ENCODE peak calls at places on chromosomes 1 and 21, in five cellular contexts. One of them, this sample, is unnamed.

GRCh38 chr21:40800126-40800525 is 46.8 kb downstream of the DSCAM start:
- DNase-seq in MM.1S: no peak
- DNase-seq in hepatocyte: no peak
- DNase-seq in neural progenitor cell: no peak
- DNase-seq in HCT116: no peak
- DNase-seq in this sample: no peak

GRCh38 chr1:53645690-53646078 is 93.3 kb downstream of the GLIS1 start:
- DNase-seq in MM.1S: no peak
- DNase-seq in hepatocyte: no peak
- DNase-seq in neural progenitor cell: no peak
- DNase-seq in HCT116: no peak
- DNase-seq in this sample: no peak

GRCh38 chr1:190147616-190148015 is 330.0 kb downstream of the BRINP3 start:
- DNase-seq in MM.1S: no peak
- DNase-seq in hepatocyte: no peak
- DNase-seq in neural progenitor cell: no peak
- DNase-seq in HCT116: no peak
- DNase-seq in this sample: no peak

GRCh38 chr1:45772971-45773370 is 22.5 kb upstream of the IPP start:
- DNase-seq in MM.1S: no peak
- DNase-seq in hepatocyte: no peak
- DNase-seq in neural progenitor cell: no peak
- DNase-seq in HCT116: no peak
- DNase-seq in this sample: no peak

GRCh38 chr1:182095946-182096345 is 34.4 kb upstream of the ZNF648 start:
- DNase-seq in MM.1S: no peak
- DNase-seq in hepatocyte: no peak
- DNase-seq in neural progenitor cell: no peak
- DNase-seq in HCT116: no peak
- DNase-seq in this sample: no peak

GRCh38 chr1:175793617-175794016 is 50.2 kb upstream of the TNR start:
- DNase-seq in MM.1S: no peak
- DNase-seq in hepatocyte: no peak
- DNase-seq in neural progenitor cell: no peak
- DNase-seq in HCT116: no peak
- DNase-seq in this sample: no peak

GRCh38 chr1:228420968-228421826 is 4.5 kb upstream of the TRIM17 start:
- DNase-seq in MM.1S: no peak
- DNase-seq in hepatocyte: no peak
- DNase-seq in neural progenitor cell: no peak
- DNase-seq in HCT116: no peak
- DNase-seq in this sample: no peak

GRCh38 chr1:12433323-12434053 is 184.5 kb downstream of the DHRS3 start:
- DNase-seq in MM.1S: no peak
- DNase-seq in hepatocyte: peak
- DNase-seq in neural progenitor cell: peak
- DNase-seq in HCT116: peak
- DNase-seq in this sample: no peak

GRCh38 chr1:241551759-241552638 is 19.8 kb downstream of the KMO start:
- DNase-seq in MM.1S: no peak
- DNase-seq in hepatocyte: no peak
- DNase-seq in neural progenitor cell: no peak
- DNase-seq in HCT116: no peak
- DNase-seq in this sample: no peak

GRCh38 chr1:184610872-184611614 is 143.6 kb downstream of the EDEM3 start:
- DNase-seq in MM.1S: no peak
- DNase-seq in hepatocyte: no peak
- DNase-seq in neural progenitor cell: peak
- DNase-seq in HCT116: no peak
- DNase-seq in this sample: no peak

GRCh38 chr1:69524010-69524409 is 43.7 kb upstream of the LRRC7 start:
- DNase-seq in MM.1S: no peak
- DNase-seq in hepatocyte: no peak
- DNase-seq in neural progenitor cell: no peak
- DNase-seq in HCT116: no peak
- DNase-seq in this sample: peak

GRCh38 chr1:25550155-25550506 is 6.7 kb downstream of the LDLRAP1 start:
- DNase-seq in MM.1S: no peak
- DNase-seq in hepatocyte: peak
- DNase-seq in neural progenitor cell: no peak
- DNase-seq in HCT116: no peak
- DNase-seq in this sample: peak

GRCh38 chr1:22971161-22972062 is 1.3 kb downstream of the LACTBL1 start:
- DNase-seq in MM.1S: no peak
- DNase-seq in hepatocyte: peak
- DNase-seq in neural progenitor cell: no peak
- DNase-seq in HCT116: no peak
- DNase-seq in this sample: peak

GRCh38 chr1:53043271-53043670 is 18.7 kb upstream of the PODN start:
- DNase-seq in MM.1S: no peak
- DNase-seq in hepatocyte: no peak
- DNase-seq in neural progenitor cell: no peak
- DNase-seq in HCT116: no peak
- DNase-seq in this sample: peak

GRCh38 chr1:68558321-68559026 is 61.6 kb upstream of the DEPDC1 start:
- DNase-seq in MM.1S: no peak
- DNase-seq in hepatocyte: no peak
- DNase-seq in neural progenitor cell: no peak
- DNase-seq in HCT116: no peak
- DNase-seq in this sample: no peak

GRCh38 chr1:160978510-160978927 is 23.9 kb upstream of the ITLN2 start:
- DNase-seq in MM.1S: no peak
- DNase-seq in hepatocyte: no peak
- DNase-seq in neural progenitor cell: no peak
- DNase-seq in HCT116: no peak
- DNase-seq in this sample: no peak

GRCh38 chr1:64645742-64646141 is 99.1 kb upstream of the RAVER2 start:
- DNase-seq in MM.1S: no peak
- DNase-seq in hepatocyte: no peak
- DNase-seq in neural progenitor cell: no peak
- DNase-seq in HCT116: no peak
- DNase-seq in this sample: no peak

GRCh38 chr1:72062584-72062983 is 219.8 kb downstream of the NEGR1 start:
- DNase-seq in MM.1S: no peak
- DNase-seq in hepatocyte: no peak
- DNase-seq in neural progenitor cell: no peak
- DNase-seq in HCT116: no peak
- DNase-seq in this sample: peak

GRCh38 chr1:121483961-121484424 is 299.2 kb downstream of the SRGAP2C start:
- DNase-seq in MM.1S: no peak
- DNase-seq in hepatocyte: peak
- DNase-seq in neural progenitor cell: no peak
- DNase-seq in HCT116: no peak
- DNase-seq in this sample: peak

GRCh38 chr21:42833439-42833815 is 45.9 kb downstream of the WDR4 start:
- DNase-seq in MM.1S: peak
- DNase-seq in hepatocyte: peak
- DNase-seq in neural progenitor cell: peak
- DNase-seq in HCT116: peak
- DNase-seq in this sample: no peak

GRCh38 chr1:107766533-107766932 is 198.4 kb downstream of the VAV3 start:
- DNase-seq in MM.1S: no peak
- DNase-seq in hepatocyte: no peak
- DNase-seq in neural progenitor cell: no peak
- DNase-seq in HCT116: no peak
- DNase-seq in this sample: no peak

GRCh38 chr1:175317795-175318194 is 125.2 kb upstream of the KIAA0040 start:
- DNase-seq in MM.1S: no peak
- DNase-seq in hepatocyte: no peak
- DNase-seq in neural progenitor cell: no peak
- DNase-seq in HCT116: no peak
- DNase-seq in this sample: no peak

GRCh38 chr1:56643661-56644060 is 1.5 kb upstream of the PRKAA2 start:
- DNase-seq in MM.1S: no peak
- DNase-seq in hepatocyte: no peak
- DNase-seq in neural progenitor cell: no peak
- DNase-seq in HCT116: no peak
- DNase-seq in this sample: no peak

GRCh38 chr1:230387876-230388275 is 38.3 kb downstream of the PGBD5 start:
- DNase-seq in MM.1S: no peak
- DNase-seq in hepatocyte: no peak
- DNase-seq in neural progenitor cell: no peak
- DNase-seq in HCT116: no peak
- DNase-seq in this sample: no peak
- TF ChIP-seq EZH2phosphoT487 in MM.1S: no peak
- TF ChIP-seq EZH2phosphoT487 in hepatocyte: no peak
- TF ChIP-seq EZH2phosphoT487 in neural progenitor cell: no peak
- TF ChIP-seq EZH2phosphoT487 in HCT116: no peak
- TF ChIP-seq EZH2phosphoT487 in this sample: no peak

DNA sequence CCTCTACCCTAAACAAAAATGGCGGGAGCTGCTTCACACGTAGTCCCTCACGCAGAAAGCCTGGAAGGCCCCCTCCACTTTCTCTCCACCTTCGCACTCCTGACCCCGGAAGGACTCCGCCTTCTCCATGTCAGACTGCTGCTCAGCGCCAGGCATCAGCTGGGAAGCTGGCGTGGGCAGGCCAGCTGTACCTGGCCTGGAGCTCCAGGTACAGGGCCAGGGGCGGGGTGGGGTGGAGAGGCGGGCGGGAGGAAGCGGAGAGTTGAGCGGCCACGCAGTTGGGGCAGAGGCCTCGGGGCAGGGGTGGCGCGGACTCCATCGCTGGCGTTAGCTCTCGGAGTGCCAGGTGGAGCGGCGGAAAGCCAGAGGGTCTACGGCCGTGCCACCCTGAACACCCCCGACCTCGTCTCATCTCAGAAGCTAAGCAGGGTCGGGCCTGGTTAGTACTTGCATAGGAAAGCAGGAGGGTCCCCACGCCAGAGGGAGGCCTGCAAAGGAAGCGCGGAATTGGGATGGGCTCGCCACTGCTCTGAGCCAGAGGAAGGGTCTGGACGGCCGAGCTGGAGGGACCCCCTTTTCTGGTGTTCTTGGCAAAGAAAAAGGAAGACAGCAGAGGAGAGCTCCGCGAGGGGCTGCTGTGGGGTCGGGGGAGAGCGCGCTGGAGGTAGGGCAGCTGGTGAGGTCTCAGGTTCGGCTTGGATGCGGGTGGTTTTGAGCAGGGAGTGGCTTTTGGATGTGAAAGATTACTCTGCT is at the start of gene MIGA1:
- DNase-seq in MM.1S: peak
- DNase-seq in hepatocyte: peak
- DNase-seq in neural progenitor cell: peak
- DNase-seq in HCT116: peak
- DNase-seq in this sample: peak
- H3K4me2 ChIP-seq in MM.1S: peak
- H3K4me2 ChIP-seq in hepatocyte: peak
- H3K4me2 ChIP-seq in neural progenitor cell: peak
- H3K4me2 ChIP-seq in HCT116: peak
- H3K4me2 ChIP-seq in this sample: peak

DNA sequence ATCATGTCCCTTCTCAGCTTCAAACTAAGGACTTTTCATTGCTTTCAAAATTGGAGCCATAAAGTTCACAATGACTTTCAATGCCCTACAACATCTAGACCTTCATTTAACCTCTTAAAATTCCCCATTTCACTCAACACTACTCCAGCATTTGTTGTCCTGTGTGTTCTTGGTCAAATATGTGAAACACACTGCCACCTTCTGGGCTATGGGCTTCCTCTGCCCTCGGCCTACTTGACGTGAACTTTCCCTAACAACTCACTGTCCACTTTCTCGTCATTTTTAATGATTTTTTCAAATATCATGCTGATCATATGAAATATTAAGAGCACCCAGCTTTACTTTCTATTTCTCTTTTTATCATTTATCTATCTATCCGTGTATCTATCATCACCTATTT is 2018.4 kb downstream of the NCAM2 start:
- DNase-seq in MM.1S: peak
- DNase-seq in hepatocyte: peak
- DNase-seq in neural progenitor cell: peak
- DNase-seq in HCT116: no peak
- DNase-seq in this sample: no peak
- TF ChIP-seq EZH2phosphoT487 in MM.1S: no peak
- TF ChIP-seq EZH2phosphoT487 in hepatocyte: no peak
- TF ChIP-seq EZH2phosphoT487 in neural progenitor cell: no peak
- TF ChIP-seq EZH2phosphoT487 in HCT116: no peak
- TF ChIP-seq EZH2phosphoT487 in this sample: no peak

GRCh38 chr1:113511269-113511668 is 121.0 kb downstream of the MAGI3 start:
- DNase-seq in MM.1S: no peak
- DNase-seq in hepatocyte: no peak
- DNase-seq in neural progenitor cell: no peak
- DNase-seq in HCT116: no peak
- DNase-seq in this sample: no peak
- H3K4me2 ChIP-seq in MM.1S: no peak
- H3K4me2 ChIP-seq in hepatocyte: no peak
- H3K4me2 ChIP-seq in neural progenitor cell: no peak
- H3K4me2 ChIP-seq in HCT116: no peak
- H3K4me2 ChIP-seq in this sample: no peak

GRCh38 chr1:63322248-63322943 is at the start of gene FOXD3:
- DNase-seq in MM.1S: peak
- DNase-seq in hepatocyte: peak
- DNase-seq in neural progenitor cell: peak
- DNase-seq in HCT116: peak
- DNase-seq in this sample: peak
- TF ChIP-seq EZH2phosphoT487 in MM.1S: no peak
- TF ChIP-seq EZH2phosphoT487 in hepatocyte: no peak
- TF ChIP-seq EZH2phosphoT487 in neural progenitor cell: no peak
- TF ChIP-seq EZH2phosphoT487 in HCT116: no peak
- TF ChIP-seq EZH2phosphoT487 in this sample: no peak

DNA sequence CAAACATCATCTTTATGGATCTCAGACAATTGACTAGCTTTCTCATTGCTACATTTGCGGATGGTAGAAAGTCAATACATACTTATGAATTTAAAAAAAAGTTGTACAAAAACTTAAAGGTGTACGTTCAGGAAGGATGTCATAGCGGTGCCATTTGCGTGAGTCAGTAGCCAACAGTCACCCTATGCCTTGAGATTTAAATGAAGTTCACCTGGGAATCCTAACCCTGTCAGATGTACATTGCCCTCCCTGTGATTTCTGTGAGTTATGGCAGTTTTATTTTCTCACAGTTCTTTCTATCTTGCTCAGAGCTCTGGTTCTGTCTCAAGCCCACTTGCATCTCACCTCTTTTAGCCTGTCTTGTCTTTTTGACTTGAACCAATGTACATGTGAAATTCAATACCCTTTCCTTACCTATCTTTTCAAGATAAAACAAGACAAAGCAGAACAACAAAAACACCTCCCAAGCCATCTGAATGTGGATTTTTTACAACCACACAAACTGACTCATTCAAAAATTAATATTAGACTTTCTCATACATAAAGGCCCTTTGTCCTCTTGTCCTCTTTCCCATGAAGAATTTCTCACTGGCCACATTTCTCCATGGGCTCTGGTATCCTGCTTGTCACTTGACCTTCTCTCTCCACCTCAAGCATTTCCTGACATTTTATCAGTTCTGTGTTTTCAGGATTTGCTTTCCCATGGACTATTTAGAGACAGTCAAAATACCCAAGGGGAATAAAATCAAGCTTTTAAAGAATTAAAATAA is 25.3 kb upstream of the ZNF697 start:
- DNase-seq in MM.1S: no peak
- DNase-seq in hepatocyte: no peak
- DNase-seq in neural progenitor cell: no peak
- DNase-seq in HCT116: no peak
- DNase-seq in this sample: peak
- H3K4me2 ChIP-seq in MM.1S: no peak
- H3K4me2 ChIP-seq in hepatocyte: no peak
- H3K4me2 ChIP-seq in neural progenitor cell: peak
- H3K4me2 ChIP-seq in HCT116: peak
- H3K4me2 ChIP-seq in this sample: peak